ENCODE peak calls at places on chromosome X, in four cellular contexts. M, S, E and D are unnamed samples.

GRCh38 chrX:111467896-111468295 is 43.5 kb upstream of the SERTM2 start:
- DNase-seq in M (no peak), S (peak), E (no peak), D (no peak)

GRCh38 chrX:46941341-46941740 is 29.1 kb downstream of the JADE3 start:
- DNase-seq in M (no peak), S (no peak), E (no peak), D (no peak)

GRCh38 chrX:112147206-112147605 is 64.6 kb upstream of the TRPC5 start:
- DNase-seq in M (peak), S (peak), E (peak), D (peak)

GRCh38 chrX:154368630-154369452 is 5.6 kb downstream of the FLNA start:
- DNase-seq in M (no peak), S (peak), E (no peak), D (peak)

GRCh38 chrX:107752037-107752436 is 23.6 kb downstream of the TSC22D3 start:
- DNase-seq in M (no peak), S (no peak), E (no peak), D (no peak)

GRCh38 chrX:55119712-55120111 is 30.9 kb downstream of the PAGE2 start:
- DNase-seq in M (no peak), S (no peak), E (no peak), D (no peak)

GRCh38 chrX:69179380-69179911 is 14.2 kb upstream of the PJA1 start:
- DNase-seq in M (peak), S (no peak), E (peak), D (peak)

GRCh38 chrX:110734894-110735541 is 60.6 kb downstream of the CHRDL1 start:
- DNase-seq in M (no peak), S (peak), E (no peak), D (no peak)

GRCh38 chrX:46465203-46465602 is 80.0 kb downstream of the ZNF674 start:
- DNase-seq in M (no peak), S (no peak), E (no peak), D (no peak)

GRCh38 chrX:18026171-18026570 is 165.1 kb upstream of the RAI2 start:
- DNase-seq in M (no peak), S (no peak), E (no peak), D (no peak)

GRCh38 chrX:143757887-143758286 is 37.3 kb upstream of the SPANXN2 start:
- DNase-seq in M (no peak), S (no peak), E (no peak), D (no peak)